ENCODE peak calls at places on chromosomes 13 and 19, in nine cellular contexts. One of them, this sample, is unnamed.

GRCh38 chr13:43666403-43666802 is 120.4 kb downstream of the ENOX1 start:
- DNase-seq in Peyer's patch: no peak
- DNase-seq in heart left ventricle: no peak
- DNase-seq in adrenal gland: no peak
- DNase-seq in suprapubic skin: no peak
- DNase-seq in tibial nerve: no peak
- DNase-seq in body of pancreas: no peak
- DNase-seq in upper lobe of left lung: no peak
- DNase-seq in uterus: no peak
- DNase-seq in this sample: no peak

GRCh38 chr13:99339736-99340392 is 32.7 kb upstream of the GPR183 start:
- DNase-seq in Peyer's patch: no peak
- DNase-seq in heart left ventricle: no peak
- DNase-seq in adrenal gland: no peak
- DNase-seq in suprapubic skin: no peak
- DNase-seq in tibial nerve: no peak
- DNase-seq in body of pancreas: peak
- DNase-seq in upper lobe of left lung: no peak
- DNase-seq in uterus: no peak
- DNase-seq in this sample: no peak

GRCh38 chr19:33947565-33947964 is 150.9 kb downstream of the KCTD15 start:
- DNase-seq in Peyer's patch: no peak
- DNase-seq in heart left ventricle: no peak
- DNase-seq in adrenal gland: peak
- DNase-seq in suprapubic skin: no peak
- DNase-seq in tibial nerve: no peak
- DNase-seq in body of pancreas: no peak
- DNase-seq in upper lobe of left lung: no peak
- DNase-seq in uterus: no peak
- DNase-seq in this sample: peak

GRCh38 chr13:27523345-27524073 is 73.1 kb upstream of the MTIF3 start:
- DNase-seq in Peyer's patch: peak
- DNase-seq in heart left ventricle: no peak
- DNase-seq in adrenal gland: no peak
- DNase-seq in suprapubic skin: no peak
- DNase-seq in tibial nerve: peak
- DNase-seq in body of pancreas: no peak
- DNase-seq in upper lobe of left lung: no peak
- DNase-seq in uterus: no peak
- DNase-seq in this sample: no peak

GRCh38 chr13:78192721-78193120 is 274.1 kb upstream of the EDNRB start:
- DNase-seq in Peyer's patch: no peak
- DNase-seq in heart left ventricle: no peak
- DNase-seq in adrenal gland: no peak
- DNase-seq in suprapubic skin: no peak
- DNase-seq in tibial nerve: no peak
- DNase-seq in body of pancreas: no peak
- DNase-seq in upper lobe of left lung: no peak
- DNase-seq in uterus: no peak
- DNase-seq in this sample: no peak

GRCh38 chr13:114120486-114121430 is 11.7 kb downstream of the RASA3 start:
- DNase-seq in Peyer's patch: no peak
- DNase-seq in heart left ventricle: no peak
- DNase-seq in adrenal gland: no peak
- DNase-seq in suprapubic skin: no peak
- DNase-seq in tibial nerve: no peak
- DNase-seq in body of pancreas: no peak
- DNase-seq in upper lobe of left lung: no peak
- DNase-seq in uterus: no peak
- DNase-seq in this sample: no peak

GRCh38 chr19:43408043-43408442 is 6.6 kb upstream of the TEX101 start:
- DNase-seq in Peyer's patch: no peak
- DNase-seq in heart left ventricle: no peak
- DNase-seq in adrenal gland: no peak
- DNase-seq in suprapubic skin: no peak
- DNase-seq in tibial nerve: no peak
- DNase-seq in body of pancreas: no peak
- DNase-seq in upper lobe of left lung: peak
- DNase-seq in uterus: no peak
- DNase-seq in this sample: peak

GRCh38 chr13:36094478-36094877 is 36.7 kb downstream of the DCLK1 start:
- DNase-seq in Peyer's patch: no peak
- DNase-seq in heart left ventricle: no peak
- DNase-seq in adrenal gland: no peak
- DNase-seq in suprapubic skin: no peak
- DNase-seq in tibial nerve: no peak
- DNase-seq in body of pancreas: no peak
- DNase-seq in upper lobe of left lung: no peak
- DNase-seq in uterus: no peak
- DNase-seq in this sample: no peak

GRCh38 chr13:45280751-45281634 is 60.0 kb downstream of the TPT1 start:
- DNase-seq in Peyer's patch: no peak
- DNase-seq in heart left ventricle: peak
- DNase-seq in adrenal gland: peak
- DNase-seq in suprapubic skin: no peak
- DNase-seq in tibial nerve: peak
- DNase-seq in body of pancreas: peak
- DNase-seq in upper lobe of left lung: no peak
- DNase-seq in uterus: peak
- DNase-seq in this sample: peak

GRCh38 chr13:32976046-32976781 is 40.0 kb upstream of the KL start:
- DNase-seq in Peyer's patch: no peak
- DNase-seq in heart left ventricle: no peak
- DNase-seq in adrenal gland: no peak
- DNase-seq in suprapubic skin: no peak
- DNase-seq in tibial nerve: no peak
- DNase-seq in body of pancreas: no peak
- DNase-seq in upper lobe of left lung: no peak
- DNase-seq in uterus: no peak
- DNase-seq in this sample: no peak

GRCh38 chr13:68170961-68171360 is 940.8 kb upstream of the PCDH9 start:
- DNase-seq in Peyer's patch: no peak
- DNase-seq in heart left ventricle: no peak
- DNase-seq in adrenal gland: no peak
- DNase-seq in suprapubic skin: no peak
- DNase-seq in tibial nerve: no peak
- DNase-seq in body of pancreas: no peak
- DNase-seq in upper lobe of left lung: peak
- DNase-seq in uterus: no peak
- DNase-seq in this sample: no peak

GRCh38 chr13:67515895-67516294 is 285.8 kb upstream of the PCDH9 start:
- DNase-seq in Peyer's patch: no peak
- DNase-seq in heart left ventricle: no peak
- DNase-seq in adrenal gland: no peak
- DNase-seq in suprapubic skin: no peak
- DNase-seq in tibial nerve: no peak
- DNase-seq in body of pancreas: no peak
- DNase-seq in upper lobe of left lung: no peak
- DNase-seq in uterus: no peak
- DNase-seq in this sample: no peak

GRCh38 chr13:67792151-67792665 is 562.1 kb upstream of the PCDH9 start:
- DNase-seq in Peyer's patch: no peak
- DNase-seq in heart left ventricle: no peak
- DNase-seq in adrenal gland: no peak
- DNase-seq in suprapubic skin: no peak
- DNase-seq in tibial nerve: no peak
- DNase-seq in body of pancreas: no peak
- DNase-seq in upper lobe of left lung: no peak
- DNase-seq in uterus: no peak
- DNase-seq in this sample: no peak

GRCh38 chr19:18675779-18676178 is 7.7 kb upstream of the CRTC1 start:
- DNase-seq in Peyer's patch: no peak
- DNase-seq in heart left ventricle: no peak
- DNase-seq in adrenal gland: no peak
- DNase-seq in suprapubic skin: no peak
- DNase-seq in tibial nerve: no peak
- DNase-seq in body of pancreas: no peak
- DNase-seq in upper lobe of left lung: no peak
- DNase-seq in uterus: no peak
- DNase-seq in this sample: no peak

GRCh38 chr19:6372594-6373095 is at the start of gene ALKBH7:
- DNase-seq in Peyer's patch: peak
- DNase-seq in heart left ventricle: peak
- DNase-seq in adrenal gland: peak
- DNase-seq in suprapubic skin: peak
- DNase-seq in tibial nerve: peak
- DNase-seq in body of pancreas: peak
- DNase-seq in upper lobe of left lung: no peak
- DNase-seq in uterus: peak
- DNase-seq in this sample: peak
- TF ChIP-seq POLR2A in Peyer's patch: peak
- TF ChIP-seq POLR2A in heart left ventricle: peak
- TF ChIP-seq POLR2A in adrenal gland: peak
- TF ChIP-seq POLR2A in suprapubic skin: peak
- TF ChIP-seq POLR2A in tibial nerve: peak
- TF ChIP-seq POLR2A in body of pancreas: peak
- TF ChIP-seq POLR2A in upper lobe of left lung: peak
- TF ChIP-seq POLR2A in uterus: no peak
- TF ChIP-seq POLR2A in this sample: no peak

GRCh38 chr19:2116507-2116906 is 19.8 kb downstream of the IZUMO4 start:
- DNase-seq in Peyer's patch: no peak
- DNase-seq in heart left ventricle: no peak
- DNase-seq in adrenal gland: no peak
- DNase-seq in suprapubic skin: no peak
- DNase-seq in tibial nerve: no peak
- DNase-seq in body of pancreas: no peak
- DNase-seq in upper lobe of left lung: peak
- DNase-seq in uterus: no peak
- DNase-seq in this sample: no peak
- TF ChIP-seq CTCF in Peyer's patch: no peak
- TF ChIP-seq CTCF in heart left ventricle: no peak
- TF ChIP-seq CTCF in adrenal gland: no peak
- TF ChIP-seq CTCF in suprapubic skin: no peak
- TF ChIP-seq CTCF in tibial nerve: no peak
- TF ChIP-seq CTCF in body of pancreas: no peak
- TF ChIP-seq CTCF in upper lobe of left lung: no peak
- TF ChIP-seq CTCF in uterus: no peak
- TF ChIP-seq CTCF in this sample: no peak

GRCh38 chr19:1592023-1592754 is 476 bp downstream of the MBD3 start:
- DNase-seq in Peyer's patch: peak
- DNase-seq in heart left ventricle: peak
- DNase-seq in adrenal gland: peak
- DNase-seq in suprapubic skin: peak
- DNase-seq in tibial nerve: peak
- DNase-seq in body of pancreas: peak
- DNase-seq in upper lobe of left lung: peak
- DNase-seq in uterus: peak
- DNase-seq in this sample: peak
- TF ChIP-seq POLR2A in Peyer's patch: peak
- TF ChIP-seq POLR2A in heart left ventricle: peak
- TF ChIP-seq POLR2A in adrenal gland: peak
- TF ChIP-seq POLR2A in suprapubic skin: peak
- TF ChIP-seq POLR2A in tibial nerve: peak
- TF ChIP-seq POLR2A in body of pancreas: peak
- TF ChIP-seq POLR2A in upper lobe of left lung: peak
- TF ChIP-seq POLR2A in uterus: peak
- TF ChIP-seq POLR2A in this sample: peak

DNA sequence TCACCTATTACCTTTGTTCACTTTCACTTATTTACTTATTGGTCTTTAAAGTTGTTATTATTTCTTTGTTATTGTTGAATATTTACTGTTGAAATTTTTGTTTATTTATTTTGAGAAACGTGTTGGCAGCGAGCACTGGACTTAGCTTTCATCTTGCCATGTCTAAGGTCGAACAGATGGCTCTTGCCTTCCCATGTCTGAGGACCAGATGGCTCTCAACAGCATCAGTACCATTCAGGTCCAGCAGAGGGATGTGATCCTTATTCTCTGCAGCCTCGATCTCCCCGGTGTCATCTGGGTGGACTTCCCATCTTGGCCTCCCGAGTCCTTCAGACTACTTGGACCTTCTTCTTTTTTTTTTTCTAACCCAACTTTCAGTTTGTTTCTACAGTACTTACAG is 1437.6 kb downstream of the UQCRFS1 start:
- DNase-seq in Peyer's patch: no peak
- DNase-seq in heart left ventricle: no peak
- DNase-seq in adrenal gland: no peak
- DNase-seq in suprapubic skin: no peak
- DNase-seq in tibial nerve: no peak
- DNase-seq in body of pancreas: no peak
- DNase-seq in upper lobe of left lung: no peak
- DNase-seq in uterus: no peak
- DNase-seq in this sample: no peak
- TF ChIP-seq CTCF in Peyer's patch: no peak
- TF ChIP-seq CTCF in heart left ventricle: no peak
- TF ChIP-seq CTCF in adrenal gland: no peak
- TF ChIP-seq CTCF in suprapubic skin: no peak
- TF ChIP-seq CTCF in tibial nerve: no peak
- TF ChIP-seq CTCF in body of pancreas: no peak
- TF ChIP-seq CTCF in upper lobe of left lung: no peak
- TF ChIP-seq CTCF in uterus: no peak
- TF ChIP-seq CTCF in this sample: no peak

GRCh38 chr13:49225358-49226042 is 5.4 kb downstream of the MLNR start:
- DNase-seq in Peyer's patch: no peak
- DNase-seq in heart left ventricle: no peak
- DNase-seq in adrenal gland: peak
- DNase-seq in suprapubic skin: no peak
- DNase-seq in tibial nerve: peak
- DNase-seq in body of pancreas: peak
- DNase-seq in upper lobe of left lung: no peak
- DNase-seq in uterus: no peak
- DNase-seq in this sample: peak
- TF ChIP-seq POLR2A in Peyer's patch: no peak
- TF ChIP-seq POLR2A in heart left ventricle: no peak
- TF ChIP-seq POLR2A in adrenal gland: no peak
- TF ChIP-seq POLR2A in suprapubic skin: no peak
- TF ChIP-seq POLR2A in tibial nerve: no peak
- TF ChIP-seq POLR2A in body of pancreas: no peak
- TF ChIP-seq POLR2A in upper lobe of left lung: no peak
- TF ChIP-seq POLR2A in uterus: no peak
- TF ChIP-seq POLR2A in this sample: no peak

GRCh38 chr19:49889687-49890348 is 6.9 kb downstream of the IL4I1 start:
- DNase-seq in Peyer's patch: peak
- DNase-seq in heart left ventricle: peak
- DNase-seq in adrenal gland: peak
- DNase-seq in suprapubic skin: no peak
- DNase-seq in tibial nerve: peak
- DNase-seq in body of pancreas: peak
- DNase-seq in upper lobe of left lung: peak
- DNase-seq in uterus: peak
- DNase-seq in this sample: no peak
- TF ChIP-seq CTCF in Peyer's patch: peak
- TF ChIP-seq CTCF in heart left ventricle: peak
- TF ChIP-seq CTCF in adrenal gland: peak
- TF ChIP-seq CTCF in suprapubic skin: peak
- TF ChIP-seq CTCF in tibial nerve: peak
- TF ChIP-seq CTCF in body of pancreas: peak
- TF ChIP-seq CTCF in upper lobe of left lung: peak
- TF ChIP-seq CTCF in uterus: peak
- TF ChIP-seq CTCF in this sample: no peak

GRCh38 chr19:52188822-52189744 is 769 bp upstream of the PPP2R1A start:
- DNase-seq in Peyer's patch: no peak
- DNase-seq in heart left ventricle: peak
- DNase-seq in adrenal gland: peak
- DNase-seq in suprapubic skin: peak
- DNase-seq in tibial nerve: peak
- DNase-seq in body of pancreas: no peak
- DNase-seq in upper lobe of left lung: peak
- DNase-seq in uterus: no peak
- DNase-seq in this sample: peak
- TF ChIP-seq POLR2A in Peyer's patch: peak
- TF ChIP-seq POLR2A in heart left ventricle: peak
- TF ChIP-seq POLR2A in adrenal gland: peak
- TF ChIP-seq POLR2A in suprapubic skin: peak
- TF ChIP-seq POLR2A in tibial nerve: peak
- TF ChIP-seq POLR2A in body of pancreas: no peak
- TF ChIP-seq POLR2A in upper lobe of left lung: peak
- TF ChIP-seq POLR2A in uterus: peak
- TF ChIP-seq POLR2A in this sample: peak

This sample was measured in lower leg skin.